ENCODE peak calls at places on chromosomes 6 and 20, in seven cellular contexts. V is heart right ventricle, A is colonic mucosa, W is astrocyte, Q is pancreas, L is uterus, I is endothelial cell of umbilical vein. K is an unnamed sample.
A peak's percentile ranks its signal among the peaks of the same experiment; 100 is the strongest.

GRCh38 chr6:160043784-160044183 is 74.9 kb downstream of the IGF2R start:
- DNase-seq in W (no peak), V (no peak), L (no peak), Q (no peak), A (no peak), I (no peak), K (no peak)

GRCh38 chr6:152378154-152378553 is 259.0 kb downstream of the SYNE1 start:
- DNase-seq in Q (no peak), W (peak; percentile 49), V (no peak), A (no peak), I (no peak), L (no peak), K (peak; percentile 44)

GRCh38 chr6:33276864-33277662 is at the start of gene B3GALT4:
- DNase-seq in L (peak; percentile 68), W (peak; percentile 63), A (peak; percentile 93), I (peak; percentile 67), V (peak; percentile 79), Q (peak; percentile 77), K (peak; percentile 44)

GRCh38 chr6:105005446-105005845 is 48.5 kb downstream of the LIN28B start:
- DNase-seq in L (no peak), Q (no peak), V (no peak), W (no peak), I (no peak), A (no peak), K (no peak)

GRCh38 chr6:31267504-31268371 is 4.2 kb downstream of the HLA-C start:
- DNase-seq in L (no peak), Q (no peak), A (peak; percentile 56), V (no peak), W (no peak), I (no peak), K (no peak)

GRCh38 chr20:47773381-47773786 is 11.9 kb downstream of the SULF2 start:
- DNase-seq in L (peak; percentile 38), W (peak; percentile 65), I (peak; percentile 78), Q (no peak), V (peak; percentile 58), A (peak; percentile 66), K (no peak)

GRCh38 chr6:37690964-37691735 is 6.5 kb downstream of the MDGA1 start:
- DNase-seq in Q (no peak), W (peak; percentile 39), A (no peak), L (no peak), I (no peak), V (no peak), K (no peak)

GRCh38 chr6:145880361-145880760 is 65.8 kb upstream of the FBXO30 start:
- DNase-seq in I (no peak), V (no peak), W (no peak), Q (no peak), L (no peak), A (no peak), K (no peak)

GRCh38 chr6:26121141-26122004 is 34.1 kb downstream of the HFE start:
- DNase-seq in I (no peak), W (peak; percentile 49), L (no peak), A (no peak), V (no peak), Q (no peak), K (no peak)

GRCh38 chr6:125597411-125598253 is 151.8 kb upstream of the HEY2 start:
- DNase-seq in A (no peak), V (peak; percentile 5), W (no peak), Q (no peak), I (no peak), L (no peak), K (no peak)

GRCh38 chr6:18247002-18247401 is 17.3 kb downstream of the DEK start:
- DNase-seq in I (no peak), V (no peak), W (no peak), Q (no peak), L (no peak), A (no peak), K (no peak)

GRCh38 chr6:90460067-90460466 is 126.8 kb downstream of the MAP3K7 start:
- DNase-seq in V (no peak), L (no peak), A (no peak), W (peak; percentile 50), Q (no peak), I (no peak), K (no peak)

GRCh38 chr6:72746276-72746675 is 124.4 kb downstream of the KCNQ5 start:
- DNase-seq in L (no peak), A (no peak), I (no peak), Q (no peak), W (peak; percentile 66), V (no peak), K (no peak)

GRCh38 chr6:107458687-107459282 is 579 bp downstream of the PDSS2 start:
- DNase-seq in I (peak; percentile 50), W (peak; percentile 25), Q (no peak), L (peak; percentile 16), A (no peak), V (no peak), K (no peak)

GRCh38 chr20:59010995-59011873 is 4.2 kb upstream of the CTSZ start:
- DNase-seq in V (peak; percentile 64), L (no peak), Q (peak; percentile 49), A (no peak), I (peak; percentile 98), W (peak; percentile 91), K (peak; percentile 93)

GRCh38 chr6:89140347-89141159 is 5.3 kb upstream of the PM20D2 start:
- DNase-seq in Q (no peak), A (no peak), V (no peak), I (no peak), L (no peak), W (no peak), K (no peak)

GRCh38 chr6:7421066-7421465 is 31.5 kb downstream of the RIOK1 start:
- DNase-seq in V (no peak), W (no peak), Q (no peak), A (no peak), I (no peak), L (no peak), K (no peak)

GRCh38 chr20:36259177-36259835 is 23.0 kb downstream of the AAR2 start:
- DNase-seq in W (no peak), A (no peak), Q (no peak), I (no peak), L (no peak), V (no peak), K (no peak)

GRCh38 chr20:36262440-36262839 is 26.2 kb downstream of the AAR2 start:
- DNase-seq in I (no peak), A (no peak), L (no peak), Q (no peak), W (no peak), V (no peak), K (no peak)

GRCh38 chr20:36260316-36260715 is 24.0 kb downstream of the AAR2 start:
- DNase-seq in A (no peak), W (no peak), Q (no peak), I (no peak), V (no peak), L (no peak), K (no peak)

GRCh38 chr20:36264426-36265246 is 28.4 kb downstream of the AAR2 start:
- DNase-seq in W (no peak), Q (no peak), I (no peak), A (no peak), L (no peak), V (no peak), K (no peak)

GRCh38 chr20:36261389-36262105 is 25.3 kb downstream of the AAR2 start:
- DNase-seq in L (no peak), A (no peak), W (no peak), I (no peak), V (no peak), Q (no peak), K (no peak)
- H3K27ac ChIP-seq in L (no peak overlapping the region), A (no peak overlapping the region), W (no peak overlapping the region), I (no peak overlapping the region), V (no peak overlapping the region), Q (no peak overlapping the region), K (no peak overlapping the region)

GRCh38 chr6:43668151-43669028 is 19.2 kb downstream of the MRPS18A start:
- DNase-seq in L (peak; percentile 54), Q (peak; percentile 77), W (peak; percentile 26), A (peak; percentile 79), V (peak; percentile 57), I (peak; percentile 73), K (peak; percentile 14)
- H3K4me3 ChIP-seq in L (no peak overlapping the region), Q (no peak overlapping the region), W (no peak overlapping the region), A (no peak overlapping the region), V (no peak overlapping the region), I (no peak overlapping the region), K (no peak overlapping the region)

DNA sequence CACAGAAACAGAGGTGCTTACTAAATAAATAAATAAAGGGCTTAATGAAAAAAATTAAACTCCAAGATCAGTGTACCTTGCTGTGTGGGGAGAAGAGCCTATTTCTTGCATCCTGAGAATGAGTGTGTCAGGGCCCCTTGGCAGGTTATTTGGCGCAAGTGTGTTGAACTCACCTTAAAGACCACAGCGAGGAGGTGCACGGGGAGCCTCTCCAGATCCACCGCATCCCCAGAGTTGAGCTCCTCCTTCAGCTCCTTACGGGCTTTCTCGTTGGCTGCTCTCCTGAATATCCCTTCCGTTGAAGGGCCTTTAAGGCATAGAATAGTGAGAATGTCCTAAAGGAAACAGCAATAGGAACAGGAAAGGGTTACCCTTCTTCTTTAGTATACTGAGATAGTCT is 3.6 kb downstream of the TAGAP start:
- DNase-seq in A (peak; percentile 10), W (no peak), I (no peak), V (no peak), Q (no peak), L (no peak), K (no peak)
- H3K27ac ChIP-seq in A (no peak overlapping the region), W (no peak overlapping the region), I (no peak overlapping the region), V (no peak overlapping the region), Q (no peak overlapping the region), L (no peak overlapping the region), K (no peak overlapping the region)

GRCh38 chr6:54588176-54588575 is 258.4 kb upstream of the FAM83B start:
- DNase-seq in V (no peak), L (no peak), I (no peak), A (no peak), Q (no peak), W (no peak), K (no peak)

GRCh38 chr6:54586251-54586650 is 260.3 kb upstream of the FAM83B start:
- DNase-seq in I (peak; percentile 19), W (peak; percentile 56), Q (no peak), A (no peak), L (no peak), V (no peak), K (no peak)
- H3K4me3 ChIP-seq in I (no peak overlapping the region), W (no peak overlapping the region), Q (no peak overlapping the region), A (no peak overlapping the region), L (no peak overlapping the region), V (no peak overlapping the region), K (no peak overlapping the region)